ENCODE peak calls at places on chromosomes 6 and 20, in eight cellular contexts. G is IMR-90, X is A549, N is stomach, W is HepG2, P is Peyer's patch, Q is transverse colon, I is heart left ventricle. E is an unnamed sample.

GRCh38 chr6:108947114-108947854 is 99.1 kb downstream of the ARMC2 start:
- DNase-seq in X (no peak), P (no peak), I (peak), W (no peak), Q (no peak), G (peak), N (no peak), E (no peak)

GRCh38 chr6:134034951-134035822 is 17.2 kb downstream of the SLC2A12 start:
- DNase-seq in X (no peak), P (no peak), G (no peak), W (no peak), N (no peak), Q (no peak), I (no peak), E (no peak)

GRCh38 chr6:32668226-32668747 is 1.8 kb upstream of the HLA-DQB1 start:
- DNase-seq in X (no peak), I (peak), Q (peak), G (peak), N (peak), W (peak), P (no peak), E (no peak)

GRCh38 chr20:18956878-18957277 is 143.3 kb downstream of the SCP2D1 start:
- DNase-seq in Q (no peak), W (no peak), X (no peak), N (no peak), G (no peak), I (no peak), P (no peak), E (no peak)

GRCh38 chr6:2522521-2522920 is 228.2 kb downstream of the MYLK4 start:
- DNase-seq in Q (no peak), X (no peak), G (peak), P (no peak), N (no peak), W (no peak), I (no peak), E (no peak)

GRCh38 chr6:107816818-107817217 is 7.3 kb downstream of the SCML4 start:
- DNase-seq in N (peak), G (no peak), Q (no peak), P (no peak), X (no peak), W (peak), I (no peak), E (no peak)

GRCh38 chr6:9140861-9141534 is 705.7 kb upstream of the SLC35B3 start:
- DNase-seq in I (no peak), N (no peak), Q (no peak), G (peak), P (no peak), W (no peak), X (no peak), E (no peak)

GRCh38 chr6:34391711-34392496 is 565 bp downstream of the NUDT3 start:
- DNase-seq in Q (peak), I (peak), G (peak), W (peak), P (peak), X (peak), N (peak), E (peak)

GRCh38 chr6:140319209-140319608 is 944.8 kb upstream of the CITED2 start:
- DNase-seq in W (peak), I (no peak), X (no peak), G (peak), P (no peak), N (no peak), Q (no peak), E (no peak)

GRCh38 chr6:141326426-141326825 is 806.3 kb upstream of the GJE1 start:
- DNase-seq in X (peak), I (no peak), P (no peak), Q (no peak), W (peak), N (no peak), G (peak), E (peak)

GRCh38 chr6:2841264-2842138 is at the start of gene SERPINB1:
- DNase-seq in G (peak), P (peak), I (peak), W (peak), X (peak), N (peak), Q (peak), E (peak)

GRCh38 chr6:28004350-28005123 is 47.5 kb downstream of the OR2B6 start:
- DNase-seq in Q (no peak), X (no peak), G (no peak), I (no peak), N (no peak), W (no peak), P (no peak), E (no peak)

GRCh38 chr6:9126845-9127560 is 691.7 kb upstream of the SLC35B3 start:
- DNase-seq in N (no peak), I (no peak), W (no peak), G (peak), P (no peak), Q (no peak), X (peak), E (no peak)

GRCh38 chr20:53034899-53035298 is 62.7 kb downstream of the TSHZ2 start:
- DNase-seq in W (no peak), Q (no peak), P (no peak), G (no peak), X (no peak), N (no peak), I (no peak), E (no peak)

GRCh38 chr6:126937426-126937825 is 181.0 kb upstream of the RSPO3 start:
- DNase-seq in I (no peak), N (no peak), W (no peak), Q (no peak), G (no peak), X (no peak), P (no peak), E (no peak)

GRCh38 chr6:111691345-111692225 is 85.9 kb upstream of the TRAF3IP2 start:
- DNase-seq in Q (peak), X (no peak), G (no peak), P (no peak), N (no peak), I (no peak), W (no peak), E (no peak)

GRCh38 chr20:58938078-58938477 is 43.0 kb upstream of the NELFCD start:
- DNase-seq in P (no peak), X (no peak), N (no peak), Q (no peak), W (no peak), G (no peak), I (no peak), E (no peak)

GRCh38 chr6:90368601-90369000 is 72.0 kb upstream of the BACH2 start:
- DNase-seq in N (no peak), W (no peak), I (no peak), X (no peak), G (peak), Q (no peak), P (no peak), E (no peak)

GRCh38 chr20:63747622-63748355 is 8.2 kb downstream of the SLC2A4RG start:
- DNase-seq in N (no peak), I (no peak), X (no peak), G (no peak), Q (no peak), W (no peak), P (no peak), E (no peak)

GRCh38 chr6:150028799-150029198 is 3.5 kb upstream of the RAET1L start:
- DNase-seq in G (no peak), I (no peak), N (no peak), P (no peak), Q (no peak), X (no peak), W (no peak), E (no peak)

GRCh38 chr6:150026976-150027805 is 1.9 kb upstream of the RAET1L start:
- DNase-seq in Q (no peak), G (no peak), W (no peak), X (no peak), N (no peak), I (no peak), P (no peak), E (no peak)

GRCh38 chr6:150027806-150028565 is 2.7 kb upstream of the RAET1L start:
- DNase-seq in I (no peak), X (no peak), N (no peak), Q (no peak), W (no peak), P (no peak), G (no peak), E (no peak)

GRCh38 chr6:150024646-150025155 is 631 bp downstream of the RAET1L start:
- DNase-seq in G (no peak), W (no peak), N (no peak), P (no peak), I (no peak), X (no peak), Q (no peak), E (no peak)

DNA sequence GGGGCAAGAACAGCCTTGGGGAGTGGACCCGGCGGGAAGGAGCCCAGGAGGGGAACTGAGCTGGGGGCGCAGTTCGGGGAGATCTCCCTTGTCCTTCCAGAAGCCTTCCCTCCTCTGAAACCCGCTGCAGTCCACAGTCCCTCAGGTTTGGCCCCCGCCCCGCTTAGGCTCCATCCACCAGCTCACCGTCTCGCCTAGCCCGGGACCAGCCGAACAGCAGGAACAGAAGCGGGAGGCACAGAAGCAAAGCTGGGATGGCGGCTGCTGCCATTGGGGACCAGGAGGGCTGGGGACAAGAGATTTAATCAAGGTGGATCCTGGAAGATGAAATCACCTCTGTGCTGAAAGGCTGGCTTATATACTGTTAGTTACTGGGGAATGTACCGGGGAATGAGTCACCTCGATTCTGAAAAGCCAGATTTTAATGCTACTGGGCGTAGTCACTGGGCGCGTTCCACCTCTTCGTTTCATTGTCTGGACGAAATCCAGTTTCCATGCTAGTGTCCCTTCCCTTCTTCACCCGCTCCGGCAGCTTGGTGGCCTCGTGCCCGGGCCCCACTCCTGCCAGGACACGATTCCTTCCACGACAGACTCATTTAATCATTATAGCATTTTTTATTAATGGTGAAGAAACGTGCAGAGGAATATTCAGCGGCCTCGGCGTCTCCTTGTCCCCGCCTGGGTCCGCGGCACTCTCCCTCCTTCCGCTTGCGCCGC is at the start of gene RAET1L:
- DNase-seq in P (no peak), W (no peak), G (peak), Q (peak), I (no peak), N (peak), X (peak), E (no peak)
- TF ChIP-seq POLR2A in P (no peak), W (no peak), G (no peak), Q (no peak), I (no peak), N (no peak), X (no peak), E (no peak)

GRCh38 chr6:63709148-63709547 is 73.5 kb downstream of the PHF3 start:
- DNase-seq in G (no peak), P (no peak), W (peak), N (no peak), I (no peak), X (no peak), Q (no peak), E (no peak)

GRCh38 chr6:63716169-63716568 is 80.6 kb downstream of the PHF3 start:
- DNase-seq in W (no peak), X (no peak), P (no peak), G (no peak), Q (no peak), N (no peak), I (no peak), E (no peak)

GRCh38 chr6:63713332-63713731 is 77.7 kb downstream of the PHF3 start:
- DNase-seq in Q (no peak), P (no peak), N (no peak), W (no peak), G (no peak), X (no peak), I (no peak), E (no peak)

GRCh38 chr6:63708631-63709030 is 73.0 kb downstream of the PHF3 start:
- DNase-seq in G (no peak), Q (no peak), W (no peak), P (no peak), N (no peak), I (no peak), X (no peak), E (no peak)

GRCh38 chr6:63714091-63714490 is 78.5 kb downstream of the PHF3 start:
- DNase-seq in Q (no peak), P (no peak), X (no peak), N (no peak), I (no peak), W (no peak), G (no peak), E (no peak)
- H3K27ac ChIP-seq in Q (no peak), P (no peak), X (no peak), N (no peak), I (no peak), W (no peak), G (no peak), E (no peak)

GRCh38 chr6:93453956-93454355 is 34.6 kb upstream of the EPHA7 start:
- DNase-seq in W (no peak), N (no peak), X (no peak), I (no peak), G (no peak), Q (no peak), P (no peak), E (no peak)

DNA sequence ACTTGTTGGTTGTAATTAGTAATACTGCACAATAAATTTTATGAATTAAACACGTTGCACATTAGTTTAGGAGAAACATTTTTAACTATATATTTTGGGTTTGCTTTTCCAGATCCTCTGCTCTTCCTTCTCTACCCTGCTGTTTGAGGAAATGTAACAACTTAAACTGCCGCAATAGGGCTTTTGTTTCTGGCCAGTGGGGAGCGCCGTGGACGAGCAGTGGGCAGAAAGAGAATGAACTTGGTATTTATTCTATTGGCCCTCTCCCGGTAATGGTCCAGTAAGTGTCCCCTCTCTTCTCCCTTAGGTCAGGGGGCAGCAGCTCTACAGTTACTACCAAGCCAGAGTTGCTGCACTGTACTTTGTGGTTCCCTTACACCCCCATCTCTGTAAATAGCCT is 35.2 kb upstream of the EPHA7 start:
- DNase-seq in I (no peak), X (no peak), N (no peak), P (no peak), Q (no peak), W (no peak), G (no peak), E (no peak)
- TF ChIP-seq POLR2A in I (no peak), X (no peak), N (no peak), P (no peak), Q (no peak), W (no peak), G (no peak), E (no peak)

GRCh38 chr20:51363813-51364212 is 178.7 kb downstream of the NFATC2 start:
- DNase-seq in Q (no peak), X (no peak), N (no peak), G (no peak), W (no peak), P (no peak), I (no peak), E (no peak)
- H3K27ac ChIP-seq in Q (no peak), X (peak), N (no peak), G (no peak), W (no peak), P (no peak), I (no peak), E (no peak)

GRCh38 chr6:13272131-13273046 is 55.9 kb downstream of the TBC1D7 start:
- DNase-seq in Q (peak), N (peak), G (no peak), W (no peak), I (peak), P (no peak), X (no peak), E (no peak)
- TF ChIP-seq POLR2A in Q (peak), N (no peak), G (no peak), W (no peak), I (no peak), P (no peak), X (no peak), E (no peak)

DNA sequence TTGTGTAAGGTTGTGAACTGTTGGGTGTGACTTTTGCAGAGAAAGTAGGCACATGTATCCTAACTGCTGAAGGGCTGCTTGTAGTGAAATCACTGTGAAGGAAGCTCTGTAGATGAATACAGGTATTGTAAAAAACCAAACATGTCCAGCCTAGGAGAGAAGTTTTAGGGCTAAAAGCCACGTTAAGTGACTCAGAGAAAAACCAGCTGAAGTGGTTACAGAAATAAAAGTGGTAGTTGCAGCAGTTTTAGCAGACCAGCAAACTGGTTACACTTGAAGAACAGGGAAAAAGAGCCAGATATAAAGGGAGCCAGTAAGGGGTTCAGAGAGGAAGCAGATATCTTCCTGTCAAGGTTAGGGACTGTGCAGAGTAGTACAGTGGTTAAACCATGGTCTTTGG is 33.9 kb upstream of the RNF8 start:
- DNase-seq in N (no peak), G (peak), P (no peak), W (no peak), Q (no peak), I (no peak), X (no peak), E (no peak)
- H3K27ac ChIP-seq in N (no peak), G (no peak), P (no peak), W (no peak), Q (no peak), I (peak), X (no peak), E (no peak)

DNA sequence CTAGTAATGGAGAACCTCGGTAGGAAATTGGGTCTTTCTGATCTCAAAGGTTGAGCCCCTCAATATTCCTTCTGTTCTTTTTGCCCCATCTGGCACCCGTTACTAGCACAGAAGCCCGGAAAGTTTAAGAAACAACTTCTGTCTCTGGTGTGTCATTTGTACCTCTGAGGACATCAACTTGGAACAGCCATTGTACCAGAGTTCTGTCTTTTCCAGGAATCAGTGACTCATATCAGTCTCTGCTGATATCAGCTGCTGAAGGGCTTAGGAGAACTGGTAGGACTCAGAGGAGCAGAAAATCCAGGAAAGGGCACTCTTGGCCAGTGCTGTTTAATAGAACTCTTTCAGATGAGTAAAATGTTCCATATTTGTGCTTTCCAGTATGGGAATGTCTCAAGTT is 78.3 kb upstream of the CHD6 start:
- DNase-seq in I (no peak), P (no peak), Q (no peak), W (no peak), G (no peak), N (no peak), X (no peak), E (no peak)
- TF ChIP-seq POLR2A in I (no peak), P (no peak), Q (no peak), W (no peak), G (no peak), N (no peak), X (no peak), E (no peak)

GRCh38 chr6:135860361-135860760 is 8.9 kb downstream of the PDE7B start:
- DNase-seq in W (no peak), G (no peak), Q (no peak), P (no peak), N (no peak), X (no peak), I (no peak), E (no peak)
- H3K27ac ChIP-seq in W (no peak), G (no peak), Q (no peak), P (no peak), N (no peak), X (peak), I (no peak), E (no peak)

DNA sequence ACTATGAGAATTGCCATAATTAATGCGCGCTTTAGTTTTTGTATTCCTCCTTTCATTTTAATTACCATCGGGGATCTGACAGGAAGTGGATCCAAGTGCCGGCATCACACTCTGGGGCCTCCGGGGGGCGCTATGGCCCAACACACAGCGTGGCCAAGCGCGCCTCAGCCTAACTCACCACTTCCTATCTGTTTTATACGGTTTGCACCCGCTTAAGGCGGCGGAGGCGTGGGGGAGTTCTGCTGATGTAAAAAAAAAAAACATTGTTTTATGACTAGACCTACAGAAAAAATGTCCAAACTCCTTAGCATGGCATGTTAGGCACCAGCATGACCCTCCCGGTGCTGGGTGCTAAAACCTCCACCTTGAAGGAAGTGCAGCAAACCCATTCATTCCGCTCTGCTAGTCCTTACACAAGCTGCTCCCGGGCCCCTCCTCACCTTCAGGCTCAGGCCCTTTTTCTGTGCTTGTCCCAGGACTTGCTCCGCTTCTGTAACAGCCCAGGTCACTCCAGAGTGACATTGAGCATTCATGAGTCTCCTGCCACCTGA is 4.5 kb upstream of the EBF4 start:
- DNase-seq in P (no peak), G (peak), W (no peak), X (no peak), Q (peak), N (peak), I (peak), E (peak)
- TF ChIP-seq POLR2A in P (no peak), G (no peak), W (no peak), X (no peak), Q (no peak), N (no peak), I (no peak), E (no peak)

GRCh38 chr20:37209193-37209592 is 29.8 kb upstream of the MROH8 start:
- DNase-seq in Q (no peak), P (no peak), W (no peak), I (no peak), G (no peak), X (no peak), N (no peak), E (no peak)

GRCh38 chr20:37207176-37207575 is 27.8 kb upstream of the MROH8 start:
- DNase-seq in W (no peak), N (no peak), X (no peak), G (no peak), P (no peak), I (no peak), Q (no peak), E (no peak)

GRCh38 chr20:37205130-37205529 is 25.8 kb upstream of the MROH8 start:
- DNase-seq in X (no peak), I (no peak), W (no peak), Q (no peak), G (no peak), P (no peak), N (no peak), E (no peak)

GRCh38 chr20:37204056-37204455 is 24.7 kb upstream of the MROH8 start:
- DNase-seq in G (no peak), W (no peak), P (no peak), Q (no peak), N (no peak), X (no peak), I (no peak), E (no peak)

GRCh38 chr20:37209661-37210314 is 30.4 kb upstream of the MROH8 start:
- DNase-seq in I (no peak), X (no peak), N (no peak), P (no peak), Q (no peak), G (no peak), W (no peak), E (no peak)
- H3K27ac ChIP-seq in I (no peak), X (no peak), N (no peak), P (no peak), Q (no peak), G (no peak), W (no peak), E (no peak)